ENCODE peak calls at places on chromosomes 12 and 14, in four cellular contexts. J is WTC11, Z is SK-N-SH, R is GM12878. S is an unnamed sample.

GRCh38 chr12:110373962-110374611 is 29.4 kb downstream of the ANAPC7 start:
- DNase-seq in J (no peak), Z (no peak), R (no peak), S (no peak)

GRCh38 chr12:96063046-96063445 is 27.7 kb upstream of the LTA4H start:
- DNase-seq in J (no peak), Z (peak), R (no peak), S (no peak)

GRCh38 chr12:89492883-89493282 is 31.7 kb downstream of the GALNT4 start:
- DNase-seq in J (no peak), Z (no peak), R (no peak), S (no peak)

GRCh38 chr12:92538970-92539749 is 163.6 kb upstream of the PLEKHG7 start:
- DNase-seq in J (no peak), Z (no peak), R (peak), S (peak)

GRCh38 chr14:49550284-49551184 is 35.6 kb downstream of the RPS29 start:
- DNase-seq in J (no peak), Z (peak), R (no peak), S (no peak)

GRCh38 chr14:47194051-47194450 is 481.4 kb downstream of the MDGA2 start:
- DNase-seq in J (no peak), Z (no peak), R (no peak), S (no peak)

GRCh38 chr14:75234173-75234855 is 44.3 kb upstream of the FOS start:
- DNase-seq in J (no peak), Z (no peak), R (no peak), S (peak)

GRCh38 chr14:69665596-69665995 is 54.2 kb downstream of the SUSD6 start:
- DNase-seq in J (no peak), Z (no peak), R (no peak), S (no peak)

GRCh38 chr14:92990456-92991430 is 67.8 kb downstream of the CHGA start:
- DNase-seq in J (no peak), Z (peak), R (no peak), S (no peak)

GRCh38 chr12:48929551-48929950 is 4.3 kb upstream of the FKBP11 start:
- DNase-seq in J (no peak), Z (no peak), R (no peak), S (no peak)
- TF ChIP-seq USF1 in J (no peak), Z (no peak), R (no peak), S (no peak)

GRCh38 chr12:27516625-27517024 is 7.4 kb upstream of the PPFIBP1 start:
- DNase-seq in J (no peak), Z (no peak), R (no peak), S (no peak)

GRCh38 chr12:27513155-27513824 is 10.7 kb upstream of the PPFIBP1 start:
- DNase-seq in J (no peak), Z (no peak), R (no peak), S (no peak)

GRCh38 chr12:27517961-27518668 is 5.9 kb upstream of the PPFIBP1 start:
- DNase-seq in J (no peak), Z (peak), R (no peak), S (no peak)

GRCh38 chr12:27517532-27517931 is 6.5 kb upstream of the PPFIBP1 start:
- DNase-seq in J (no peak), Z (no peak), R (no peak), S (no peak)

DNA sequence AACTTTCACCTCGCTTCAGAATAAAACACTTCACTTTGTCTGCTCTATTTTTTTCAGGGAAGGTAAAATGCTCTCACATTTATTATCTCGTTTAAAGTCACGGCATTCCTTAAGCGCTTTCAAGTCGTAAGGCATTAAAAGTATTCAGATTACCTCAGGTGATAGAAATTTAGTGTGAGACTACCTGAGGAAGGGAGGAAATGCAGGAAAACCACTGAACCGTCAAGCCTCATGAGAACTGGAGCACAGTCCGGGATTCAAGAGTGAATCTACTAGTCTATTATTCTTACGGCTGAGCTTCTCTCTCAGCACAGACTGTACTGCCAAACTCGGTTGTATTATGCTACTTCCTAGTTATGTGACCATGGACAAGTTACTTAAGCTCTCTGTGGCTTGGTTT is 8.3 kb upstream of the PPFIBP1 start:
- DNase-seq in J (no peak), Z (no peak), R (no peak), S (no peak)
- TF ChIP-seq USF1 in J (no peak), Z (no peak), R (no peak), S (no peak)

GRCh38 chr12:59936546-59936945 is 340.7 kb downstream of the SLC16A7 start:
- DNase-seq in J (no peak), Z (no peak), R (no peak), S (no peak)
- TF ChIP-seq USF1 in J (no peak), Z (no peak), R (no peak), S (no peak)

DNA sequence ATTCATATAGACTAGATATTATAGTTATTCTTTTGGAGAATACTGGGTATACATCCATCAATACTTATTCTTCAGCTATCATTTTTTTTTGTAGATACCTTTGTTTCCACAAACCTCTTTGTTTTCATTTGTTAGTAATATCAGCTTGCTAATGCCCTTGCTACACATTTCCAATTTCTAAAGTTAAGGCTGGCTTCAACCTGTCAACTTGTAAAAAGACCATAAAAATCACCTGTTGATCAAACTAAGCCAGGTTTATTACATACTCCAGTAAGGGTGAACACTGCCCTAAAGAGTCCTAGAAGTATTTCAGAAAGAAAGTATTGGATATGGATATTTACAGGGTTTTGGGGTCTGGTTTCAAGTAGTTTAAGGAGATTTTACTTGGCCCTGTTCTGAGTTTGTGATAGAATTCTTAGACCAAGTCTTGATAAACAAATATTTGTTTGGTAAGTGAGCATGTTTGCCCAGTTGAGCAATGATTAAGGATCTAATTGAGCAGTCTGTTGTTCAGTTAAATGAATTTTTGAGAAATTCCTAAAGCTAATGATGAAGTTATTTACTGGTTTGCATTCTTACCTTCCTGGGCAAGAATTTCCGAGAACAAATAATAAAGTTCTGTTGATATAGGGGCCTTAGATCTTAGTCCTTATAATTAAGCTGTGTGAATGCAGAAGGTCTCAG is 52.8 kb upstream of the LRTM2 start:
- DNase-seq in J (no peak), Z (no peak), R (no peak), S (no peak)
- TF ChIP-seq USF1 in J (no peak), Z (no peak), R (no peak), S (no peak)

DNA sequence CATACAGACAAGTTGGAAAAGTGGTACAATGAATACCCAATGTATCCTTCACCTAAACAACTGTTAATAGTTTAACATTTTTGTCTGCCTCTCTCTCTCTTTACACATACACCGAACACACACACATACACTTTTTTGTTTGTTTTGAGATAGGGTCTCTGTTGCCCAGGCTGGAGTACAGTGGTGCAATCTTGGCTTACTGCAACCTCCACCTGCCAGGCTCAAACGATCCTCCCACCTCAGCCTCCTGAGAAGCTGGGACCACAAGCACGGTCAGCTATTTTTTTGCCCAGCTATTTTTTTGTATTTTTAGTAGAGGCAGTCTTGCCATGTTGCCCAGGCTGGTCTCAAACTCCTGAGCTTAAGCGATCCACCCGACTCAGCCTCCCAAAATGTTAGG is 16.8 kb downstream of the ZCCHC8 start:
- DNase-seq in J (no peak), Z (no peak), R (no peak), S (no peak)
- TF ChIP-seq USF1 in J (no peak), Z (no peak), R (no peak), S (no peak)

GRCh38 chr14:54194501-54194900 is 202.3 kb upstream of the CDKN3 start:
- DNase-seq in J (no peak), Z (no peak), R (no peak), S (no peak)
- TF ChIP-seq USF1 in J (no peak), Z (no peak), R (no peak), S (no peak)